ENCODE peak calls at places on chromosome 19, in eight cellular contexts. H is colonic mucosa, L is astrocyte of the cerebellum, N is HFFc6, F is heart left ventricle, E is fibroblast of villous mesenchyme, W is HCT116, R is astrocyte of the spinal cord. K is an unnamed sample.

GRCh38 chr19:43148233-43148632 is 38.1 kb downstream of the PSG5 start:
- DNase-seq in W (no peak), N (peak), E (peak), H (no peak), F (no peak), L (no peak), R (peak), K (peak)

GRCh38 chr19:47110521-47111080 is 3.0 kb downstream of the ZC3H4 start:
- DNase-seq in L (no peak), R (no peak), N (no peak), E (no peak), F (no peak), H (peak), W (no peak), K (no peak)

GRCh38 chr19:34994643-34995471 is 5.3 kb upstream of the GRAMD1A start:
- DNase-seq in F (peak), R (no peak), L (no peak), W (no peak), H (peak), E (no peak), N (no peak), K (no peak)

GRCh38 chr19:2528543-2529173 is 52.7 kb downstream of the GADD45B start:
- DNase-seq in L (no peak), R (no peak), H (no peak), F (no peak), W (no peak), N (no peak), E (peak), K (peak)

GRCh38 chr19:45498411-45499195 is at the start of gene PPM1N:
- DNase-seq in L (no peak), W (no peak), R (no peak), H (peak), E (peak), F (no peak), N (no peak), K (no peak)

GRCh38 chr19:55452381-55453325 is 8.8 kb downstream of the ISOC2 start:
- DNase-seq in H (peak), R (peak), L (no peak), F (peak), N (peak), E (peak), W (no peak), K (peak)

GRCh38 chr19:54415208-54415900 is at the start of gene TTYH1:
- DNase-seq in N (no peak), H (no peak), R (no peak), W (no peak), L (no peak), F (no peak), E (no peak), K (no peak)

GRCh38 chr19:18685597-18686164 is 2.2 kb downstream of the CRTC1 start:
- DNase-seq in L (no peak), W (no peak), F (no peak), N (no peak), H (no peak), E (no peak), R (no peak), K (no peak)

GRCh38 chr19:2336528-2337328 is 8.2 kb downstream of the SPPL2B start:
- DNase-seq in R (no peak), E (no peak), H (no peak), N (no peak), W (no peak), L (no peak), F (no peak), K (no peak)

GRCh38 chr19:49556412-49557398 is 23.7 kb downstream of the NOSIP start:
- DNase-seq in F (no peak), H (no peak), N (no peak), R (no peak), W (no peak), L (no peak), E (no peak), K (no peak)

GRCh38 chr19:45477713-45478453 is 10.1 kb downstream of the FOSB start:
- DNase-seq in H (no peak), F (no peak), L (no peak), W (no peak), R (no peak), E (no peak), N (no peak), K (peak)

GRCh38 chr19:44875666-44876418 is 15.2 kb upstream of the TOMM40 start:
- DNase-seq in W (no peak), H (peak), N (no peak), R (peak), E (peak), F (peak), L (no peak), K (peak)

GRCh38 chr19:35727053-35727955 is 9.5 kb downstream of the KMT2B start:
- DNase-seq in W (no peak), N (no peak), L (no peak), H (no peak), R (no peak), F (no peak), E (no peak), K (no peak)

GRCh38 chr19:646798-647565 is 7.3 kb downstream of the FGF22 start:
- DNase-seq in F (no peak), E (no peak), L (no peak), N (no peak), H (no peak), W (no peak), R (no peak), K (no peak)

GRCh38 chr19:1673645-1674292 is 21.4 kb upstream of the TCF3 start:
- DNase-seq in W (no peak), H (no peak), F (no peak), E (no peak), R (no peak), L (no peak), N (no peak), K (no peak)

GRCh38 chr19:4577020-4577782 is 17.7 kb upstream of the SEMA6B start:
- DNase-seq in W (no peak), F (no peak), R (peak), H (no peak), E (no peak), N (no peak), L (no peak), K (peak)

GRCh38 chr19:29831041-29831548 is 19.3 kb downstream of the CCNE1 start:
- DNase-seq in L (no peak), N (no peak), E (no peak), W (peak), R (no peak), F (no peak), H (no peak), K (peak)

GRCh38 chr19:4043410-4043809 is 23.3 kb downstream of the ZBTB7A start:
- DNase-seq in W (no peak), H (no peak), R (no peak), F (no peak), E (no peak), L (no peak), N (no peak), K (no peak)

GRCh38 chr19:4241824-4242430 is 5.0 kb upstream of the YJU2 start:
- DNase-seq in H (no peak), F (no peak), L (no peak), N (no peak), E (no peak), W (no peak), R (no peak), K (no peak)

GRCh38 chr19:41876847-41877489 is at the start of gene CD79A:
- DNase-seq in E (no peak), H (no peak), N (no peak), L (no peak), F (no peak), W (no peak), R (no peak), K (no peak)

GRCh38 chr19:56109216-56109615 is 11.9 kb downstream of the ZNF787 start:
- DNase-seq in W (no peak), E (peak), R (no peak), F (peak), L (no peak), H (no peak), N (no peak), K (no peak)

GRCh38 chr19:9498183-9498902 is at the start of gene ZNF560:
- DNase-seq in L (no peak), H (no peak), R (peak), W (no peak), F (no peak), N (no peak), E (peak), K (peak)

GRCh38 chr19:18483119-18483518 is 38.8 kb downstream of the ELL start:
- DNase-seq in E (no peak), R (no peak), W (no peak), H (no peak), L (no peak), F (peak), N (no peak), K (no peak)

GRCh38 chr19:38155453-38155852 is 68.6 kb downstream of the DPF1 start:
- DNase-seq in E (peak), H (no peak), R (no peak), W (no peak), L (no peak), F (no peak), N (no peak), K (peak)
- TF ChIP-seq CTCF in E (no peak), H (no peak), R (no peak), W (no peak), L (no peak), F (no peak), N (no peak), K (no peak)

GRCh38 chr19:51921949-51922348 is 5.3 kb upstream of the ZNF613 start:
- DNase-seq in H (no peak), N (no peak), L (no peak), F (no peak), E (no peak), W (no peak), R (peak), K (no peak)

GRCh38 chr19:51926426-51926783 is 867 bp upstream of the ZNF613 start:
- DNase-seq in W (no peak), E (no peak), R (no peak), H (no peak), L (no peak), N (no peak), F (no peak), K (no peak)

GRCh38 chr19:51927859-51928258 is 587 bp downstream of the ZNF613 start:
- DNase-seq in H (no peak), L (no peak), W (no peak), N (no peak), E (no peak), F (no peak), R (no peak), K (no peak)

GRCh38 chr19:51931921-51932320 is 4.6 kb downstream of the ZNF613 start:
- DNase-seq in N (no peak), E (no peak), R (no peak), F (no peak), H (no peak), W (no peak), L (no peak), K (no peak)

DNA sequence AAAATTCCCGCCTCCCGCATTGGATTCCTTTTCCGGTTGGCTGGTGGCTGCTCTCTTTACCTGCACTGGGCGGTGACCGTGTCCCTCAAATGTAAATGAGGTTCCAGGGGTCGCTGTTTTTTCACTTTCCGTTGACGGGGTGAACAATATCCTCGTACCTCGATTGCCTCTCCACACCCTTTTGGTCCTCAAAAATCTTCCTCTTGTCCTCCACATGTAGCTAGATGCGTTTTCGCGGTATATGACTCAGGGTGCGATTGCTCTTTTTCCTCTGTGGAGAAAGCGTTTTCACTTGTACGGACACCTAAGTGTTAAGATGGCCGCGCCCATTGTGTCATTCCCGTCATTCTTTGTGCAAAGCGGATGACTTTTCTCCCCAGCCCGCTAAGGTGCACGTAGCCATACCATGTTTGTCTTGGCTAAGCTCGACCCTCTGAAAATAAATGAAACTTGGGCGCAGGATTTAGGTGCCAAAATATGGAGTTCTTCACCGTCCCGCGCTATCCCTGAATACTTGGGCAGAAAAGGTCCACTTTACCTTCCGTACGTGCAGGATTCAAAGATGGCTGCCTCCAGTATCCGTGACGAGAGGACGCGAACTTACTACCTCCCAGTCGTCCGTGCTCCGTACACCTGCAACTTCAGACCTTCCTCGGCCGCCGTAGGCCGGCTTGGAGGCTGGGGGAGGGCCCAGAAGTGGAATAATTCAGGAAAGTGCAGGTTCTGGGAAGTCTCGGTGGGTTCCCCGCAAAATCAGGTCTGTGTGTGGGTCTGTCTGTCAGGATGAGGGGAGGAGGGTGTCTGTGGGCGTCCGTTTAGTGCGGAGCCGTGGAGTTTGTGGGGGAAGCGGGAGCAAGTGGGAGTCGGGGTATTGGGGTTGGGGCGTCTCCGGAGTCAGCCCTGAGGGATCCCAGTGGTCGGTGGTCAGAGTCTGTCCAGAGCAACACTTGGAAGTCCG is at the start of gene ZNF613:
- DNase-seq in W (peak), E (peak), F (peak), H (peak), L (peak), R (peak), N (peak), K (peak)
- TF ChIP-seq CTCF in W (no peak), E (peak), F (peak), H (peak), L (peak), R (peak), N (peak), K (peak)

GRCh38 chr19:33720691-33721682 is 75.7 kb upstream of the KCTD15 start:
- DNase-seq in W (no peak), N (no peak), R (no peak), F (no peak), E (no peak), L (no peak), H (no peak), K (peak)
- TF ChIP-seq CTCF in W (no peak), N (peak), R (no peak), F (no peak), E (no peak), L (no peak), H (no peak), K (no peak)

GRCh38 chr19:38956264-38956663 is 19.3 kb downstream of the FBXO17 start:
- DNase-seq in F (no peak), E (no peak), N (no peak), L (no peak), R (no peak), W (no peak), H (no peak), K (no peak)

GRCh38 chr19:38953677-38954076 is 21.9 kb downstream of the FBXO17 start:
- DNase-seq in R (no peak), H (no peak), N (no peak), W (no peak), E (no peak), F (no peak), L (no peak), K (no peak)

GRCh38 chr19:38949580-38950367 is 19.0 kb downstream of the MRPS12 start:
- DNase-seq in L (peak), H (peak), W (no peak), F (peak), E (peak), R (peak), N (no peak), K (peak)

GRCh38 chr19:38951187-38951586 is 20.4 kb downstream of the MRPS12 start:
- DNase-seq in F (no peak), N (no peak), E (no peak), R (no peak), L (no peak), W (no peak), H (no peak), K (no peak)

DNA sequence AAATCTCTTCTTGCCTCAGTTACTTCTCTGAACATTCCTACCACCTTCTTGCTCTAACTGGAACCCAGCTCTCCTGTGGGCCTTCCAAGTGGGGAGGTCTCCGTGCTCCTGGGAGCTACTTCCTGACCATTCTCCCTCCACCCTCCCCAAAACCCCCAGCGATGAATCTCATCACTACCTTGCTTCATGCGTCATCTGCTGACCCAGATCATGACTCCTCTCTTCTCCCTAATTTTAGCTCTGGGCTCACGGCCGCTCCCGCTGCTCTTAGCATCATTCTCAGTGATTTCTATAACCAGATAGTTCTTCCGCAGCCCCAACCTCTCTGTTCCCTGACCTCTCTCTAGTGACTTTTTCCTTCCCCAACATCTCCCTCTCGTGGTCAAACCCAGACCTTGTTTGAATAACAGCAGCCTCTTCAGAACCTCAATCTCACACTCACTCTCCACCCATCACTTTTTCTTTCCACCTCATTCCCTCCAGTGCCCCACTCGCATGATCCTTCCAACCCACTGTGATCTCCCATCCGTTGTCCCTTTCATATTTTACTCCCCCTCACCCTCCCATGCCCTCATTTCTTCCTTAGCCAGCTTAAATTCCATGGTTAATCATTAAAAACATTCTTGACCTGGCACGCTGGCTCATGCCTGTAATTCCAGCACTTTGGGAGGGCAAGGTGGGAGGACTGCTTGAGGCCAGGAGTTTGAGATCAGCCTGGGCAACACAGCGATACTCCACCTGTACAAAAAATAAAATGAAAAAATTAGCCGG is 21.8 kb downstream of the MRPS12 start:
- DNase-seq in W (no peak), R (no peak), E (no peak), N (no peak), H (peak), L (no peak), F (no peak), K (peak)
- TF ChIP-seq CTCF in W (peak), R (peak), E (peak), N (peak), H (no peak), L (peak), F (peak), K (peak)

K was measured in epithelial cell of esophagus.